ENCODE peak calls at places on chromosome 10, in five cellular contexts. X is adrenal gland, W is suprapubic skin, A is right atrium auricular region, K is thyroid gland. F is an unnamed sample.

GRCh38 chr10:4459531-4459930 is 366.5 kb upstream of the AKR1E2 start:
- DNase-seq in X (no peak), W (no peak), A (no peak), K (no peak), F (no peak)

GRCh38 chr10:86203162-86203905 is 163.3 kb downstream of the GRID1 start:
- DNase-seq in X (no peak), W (peak; percentile 43), A (no peak), K (peak; percentile 26), F (no peak)

GRCh38 chr10:111370101-111370500 is 293.3 kb downstream of the ADRA2A start:
- DNase-seq in X (no peak), W (no peak), A (no peak), K (no peak), F (no peak)

GRCh38 chr10:95229724-95230627 is 35.9 kb downstream of the ACSM6 start:
- DNase-seq in X (no peak), W (no peak), A (no peak), K (no peak), F (no peak)

GRCh38 chr10:69106900-69107511 is 17.0 kb upstream of the VPS26A start:
- DNase-seq in X (no peak), W (no peak), A (no peak), K (no peak), F (no peak)

GRCh38 chr10:117262296-117263293 is 21.7 kb downstream of the SLC18A2 start:
- DNase-seq in X (no peak), W (no peak), A (peak; percentile 36), K (no peak), F (no peak)

GRCh38 chr10:32942081-32942480 is 15.9 kb downstream of the ITGB1 start:
- DNase-seq in X (no peak), W (no peak), A (no peak), K (no peak), F (no peak)

GRCh38 chr10:120824864-120825263 is 26.3 kb upstream of the WDR11 start:
- DNase-seq in X (peak; percentile 17), W (no peak), A (no peak), K (peak; percentile 5), F (no peak)

GRCh38 chr10:79386637-79387465 is 39.6 kb downstream of the PPIF start:
- DNase-seq in X (peak; percentile 10), W (peak; percentile 57), A (peak; percentile 57), K (peak; percentile 2), F (peak; percentile 26)

GRCh38 chr10:132743925-132744490 is 41.9 kb downstream of the NKX6-2 start:
- DNase-seq in X (no peak), W (no peak), A (no peak), K (no peak), F (no peak)

GRCh38 chr10:110501142-110501937 is 3.6 kb downstream of the DUSP5 start:
- DNase-seq in X (peak; percentile 88), W (peak; percentile 92), A (peak; percentile 94), K (peak; percentile 74), F (peak; percentile 89)

GRCh38 chr10:116007256-116007891 is 265.6 kb downstream of the GFRA1 start:
- DNase-seq in X (no peak), W (no peak), A (no peak), K (no peak), F (no peak)

GRCh38 chr10:126247454-126247975 is 140.8 kb downstream of the ADAM12 start:
- DNase-seq in X (peak; percentile 46), W (peak; percentile 88), A (peak; percentile 94), K (peak; percentile 71), F (peak; percentile 69)

GRCh38 chr10:43868952-43869351 is 220.3 kb upstream of the ZNF32 start:
- DNase-seq in X (no peak), W (no peak), A (no peak), K (no peak), F (no peak)

GRCh38 chr10:130967784-130968183 is 343.7 kb downstream of the TCERG1L start:
- DNase-seq in X (no peak), W (no peak), A (no peak), K (no peak), F (no peak)

GRCh38 chr10:43026039-43026973 is 50.6 kb upstream of the RET start:
- DNase-seq in X (no peak), W (peak; percentile 50), A (no peak), K (peak; percentile 35), F (peak; percentile 27)

GRCh38 chr10:133205146-133205545 is 24.9 kb upstream of the UTF1 start:
- DNase-seq in X (no peak), W (no peak), A (no peak), K (no peak), F (no peak)

GRCh38 chr10:11638055-11638698 is 26.7 kb upstream of the USP6NL start:
- DNase-seq in X (no peak), W (no peak), A (no peak), K (no peak), F (no peak)

GRCh38 chr10:23965880-23966279 is 243.1 kb upstream of the KIAA1217 start:
- DNase-seq in X (no peak), W (no peak), A (no peak), K (no peak), F (no peak)

GRCh38 chr10:77041636-77042258 is 595.9 kb downstream of the KCNMA1 start:
- DNase-seq in X (no peak), W (no peak), A (no peak), K (no peak), F (no peak)

GRCh38 chr10:7297094-7297493 is 113.7 kb downstream of the SFMBT2 start:
- DNase-seq in X (no peak), W (no peak), A (no peak), K (no peak), F (no peak)

GRCh38 chr10:115857856-115858255 is 415.1 kb downstream of the GFRA1 start:
- DNase-seq in X (no peak), W (no peak), A (no peak), K (no peak), F (no peak)

GRCh38 chr10:52215745-52216361 is 98.2 kb upstream of the DKK1 start:
- DNase-seq in X (peak; percentile 46), W (no peak), A (no peak), K (peak; percentile 30), F (peak; percentile 36)

GRCh38 chr10:102452672-102453340 is 1.5 kb upstream of the C10orf95 start:
- DNase-seq in X (peak; percentile 39), W (no peak), A (peak; percentile 79), K (no peak), F (no peak)

GRCh38 chr10:11328264-11329054 is 283.0 kb downstream of the USP6NL start:
- DNase-seq in X (no peak), W (no peak), A (no peak), K (no peak), F (no peak)

GRCh38 chr10:123474700-123475099 is 191.5 kb upstream of the GPR26 start:
- DNase-seq in X (no peak), W (no peak), A (no peak), K (no peak), F (no peak)

GRCh38 chr10:130425169-130425568 is 289.0 kb downstream of the GLRX3 start:
- DNase-seq in X (no peak), W (no peak), A (peak; percentile 42), K (no peak), F (peak; percentile 24)

GRCh38 chr10:32577448-32577847 is 131.5 kb downstream of the CCDC7 start:
- DNase-seq in X (no peak), W (no peak), A (no peak), K (no peak), F (no peak)

GRCh38 chr10:126234630-126235029 is 153.6 kb downstream of the ADAM12 start:
- DNase-seq in X (no peak), W (no peak), A (peak; percentile 28), K (no peak), F (no peak)

GRCh38 chr10:117477961-117478670 is 64.4 kb upstream of the EMX2 start:
- DNase-seq in X (no peak), W (no peak), A (no peak), K (no peak), F (no peak)

DNA sequence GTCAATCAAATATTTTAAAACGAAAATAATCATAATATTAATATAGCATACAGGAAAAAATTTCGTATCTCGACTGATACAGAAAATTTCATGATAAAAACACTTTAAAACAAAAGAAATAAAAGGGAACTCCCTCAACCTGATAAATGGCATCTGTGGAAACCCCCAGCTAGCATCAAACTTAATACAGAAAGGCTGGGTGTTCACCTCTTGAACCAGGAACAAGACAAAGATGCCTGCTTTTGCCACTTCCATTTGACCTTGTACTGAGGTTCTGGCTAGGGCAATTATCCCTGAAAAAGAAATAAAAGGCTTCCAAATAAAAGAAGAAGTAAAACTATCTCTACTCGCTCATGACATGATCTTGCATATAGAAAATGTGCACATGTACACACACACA is 2.5 kb upstream of the ALOX5 start:
- DNase-seq in X (no peak), W (no peak), A (no peak), K (no peak), F (no peak)
- H3K27me3 ChIP-seq in X (peaks cover 18% of the 10 kb centered on the region), W (peaks cover 31% of the 10 kb centered on the region), A (no peaks in the 10 kb centered on the region), K (no peaks in the 10 kb centered on the region), F (no peaks in the 10 kb centered on the region)

GRCh38 chr10:100760726-100761125 is 15.3 kb downstream of the PAX2 start:
- DNase-seq in X (no peak), W (no peak), A (no peak), K (no peak), F (no peak)

GRCh38 chr10:100763043-100763747 is 17.8 kb downstream of the PAX2 start:
- DNase-seq in X (no peak), W (no peak), A (no peak), K (no peak), F (no peak)

GRCh38 chr10:100755821-100756220 is 10.4 kb downstream of the PAX2 start:
- DNase-seq in X (no peak), W (no peak), A (no peak), K (no peak), F (no peak)

GRCh38 chr10:100761191-100761590 is 15.8 kb downstream of the PAX2 start:
- DNase-seq in X (no peak), W (no peak), A (no peak), K (no peak), F (no peak)

DNA sequence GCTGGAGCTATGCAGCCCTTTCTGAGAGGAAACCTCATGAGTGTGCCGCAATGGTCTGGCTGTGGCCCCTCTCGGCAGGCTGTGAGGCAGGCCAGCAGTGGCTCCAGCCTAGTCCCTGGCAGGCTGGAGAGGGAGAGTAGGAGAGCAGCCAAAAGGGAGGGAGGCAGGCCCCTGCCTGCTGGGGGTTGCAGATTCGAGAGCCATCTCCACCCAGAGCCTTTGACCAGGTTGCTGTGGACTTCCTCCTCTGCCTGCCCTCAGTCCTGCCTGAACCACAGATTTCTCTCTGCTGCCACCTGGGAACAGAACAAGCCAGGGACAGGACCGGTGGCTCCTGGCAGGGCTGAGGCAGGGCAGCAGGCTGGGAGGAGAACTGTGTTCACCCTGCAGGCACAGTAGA is 13.9 kb downstream of the PAX2 start:
- DNase-seq in X (no peak), W (no peak), A (no peak), K (no peak), F (no peak)
- H3K27me3 ChIP-seq in X (peaks cover 10% of the 10 kb centered on the region), W (peaks cover 85% of the 10 kb centered on the region), A (no peaks in the 10 kb centered on the region), K (no peaks in the 10 kb centered on the region), F (peaks cover 7% of the 10 kb centered on the region)

DNA sequence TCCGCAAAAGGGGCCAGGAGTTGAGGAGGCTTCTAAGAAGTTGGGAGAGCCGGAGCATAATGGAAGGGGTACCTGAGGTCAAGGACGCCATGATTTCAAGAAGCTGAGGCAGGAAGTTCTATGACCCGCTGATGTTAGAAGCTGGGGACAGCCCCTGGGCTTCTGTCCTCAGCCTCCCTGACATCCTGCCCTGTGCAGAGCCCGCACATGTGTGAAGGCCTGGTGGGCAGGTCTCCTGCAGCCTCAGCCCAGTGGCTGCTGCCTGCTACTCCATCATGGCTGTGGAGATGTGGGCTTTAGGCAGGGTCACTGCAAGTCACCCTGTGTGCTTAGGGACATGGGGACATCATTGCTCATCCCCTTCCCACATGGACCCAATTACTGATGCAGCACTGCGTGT is 53.8 kb upstream of the PCBD1 start:
- DNase-seq in X (no peak), W (no peak), A (no peak), K (no peak), F (no peak)
- H3K27me3 ChIP-seq in X (no peaks in the 10 kb centered on the region), W (peaks cover 8% of the 10 kb centered on the region), A (no peaks in the 10 kb centered on the region), K (no peaks in the 10 kb centered on the region), F (no peaks in the 10 kb centered on the region)

GRCh38 chr10:101065479-101066145 is 3.8 kb downstream of the KAZALD1 start:
- DNase-seq in X (no peak), W (no peak), A (no peak), K (no peak), F (no peak)
- H3K27me3 ChIP-seq in X (peaks cover 16% of the 10 kb centered on the region), W (peaks cover 15% of the 10 kb centered on the region), A (no peaks in the 10 kb centered on the region), K (no peaks in the 10 kb centered on the region), F (no peaks in the 10 kb centered on the region)

F was measured in lung.